ENCODE peak calls at places on chromosome 16, in nine cellular contexts. L is upper lobe of right lung, X is colonic mucosa, U is neural progenitor cell, G is Karpas-422, W is fibroblast of lung, K is cardiac muscle cell, F is esophagus muscularis mucosa, E is left lung. N is an unnamed sample. For H3K4me1 and H3K27me3, the result is how much of the 10 kb centered on the place peaks cover.

GRCh38 chr16:19167710-19168172 is 299 bp upstream of the SYT17 start:
- DNase-seq in L (peak), X (peak), U (peak), G (no peak), W (peak), K (peak), F (no peak), E (peak), N (peak)

GRCh38 chr16:28193530-28194423 is 18.0 kb downstream of the XPO6 start:
- DNase-seq in L (no peak), X (no peak), U (no peak), G (no peak), W (peak), K (peak), F (no peak), E (no peak), N (peak)

GRCh38 chr16:10122026-10122425 is 60.2 kb downstream of the GRIN2A start:
- DNase-seq in L (no peak), X (no peak), U (no peak), G (no peak), W (no peak), K (no peak), F (no peak), E (no peak), N (no peak)

GRCh38 chr16:75379911-75380847 is 53.1 kb downstream of the CFDP1 start:
- DNase-seq in L (no peak), X (peak), U (no peak), G (peak), W (no peak), K (no peak), F (no peak), E (peak), N (no peak)

GRCh38 chr16:47258874-47259461 is 115.2 kb upstream of the NETO2 start:
- DNase-seq in L (no peak), X (no peak), U (peak), G (peak), W (peak), K (peak), F (no peak), E (no peak), N (no peak)

GRCh38 chr16:4053663-4054479 is 62.4 kb downstream of the ADCY9 start:
- DNase-seq in L (peak), X (peak), U (no peak), G (no peak), W (peak), K (peak), F (peak), E (peak), N (peak)

GRCh38 chr16:87337247-87337646 is 20.1 kb upstream of the C16orf95 start:
- DNase-seq in L (no peak), X (no peak), U (no peak), G (no peak), W (no peak), K (no peak), F (no peak), E (no peak), N (peak)

GRCh38 chr16:12829096-12829888 is 25.6 kb upstream of the CPPED1 start:
- DNase-seq in L (no peak), X (no peak), U (no peak), G (no peak), W (no peak), K (no peak), F (no peak), E (no peak), N (no peak)

GRCh38 chr16:72517154-72517553 is 345.2 kb upstream of the PMFBP1 start:
- DNase-seq in L (no peak), X (no peak), U (no peak), G (no peak), W (no peak), K (no peak), F (no peak), E (no peak), N (no peak)

GRCh38 chr16:68083861-68084503 is 1.2 kb upstream of the NFATC3 start:
- DNase-seq in L (no peak), X (peak), U (peak), G (no peak), W (peak), K (peak), F (peak), E (peak), N (peak)

GRCh38 chr16:67326472-67327309 is at the start of the genes KCTD19 and LRRC36:
- DNase-seq in L (peak), X (peak), U (peak), G (no peak), W (peak), K (peak), F (peak), E (peak), N (no peak)

GRCh38 chr16:50859628-50860360 is 117.9 kb downstream of the CYLD start:
- DNase-seq in L (no peak), X (peak), U (no peak), G (no peak), W (no peak), K (no peak), F (peak), E (no peak), N (no peak)

GRCh38 chr16:17417740-17418139 is 53.0 kb downstream of the XYLT1 start:
- DNase-seq in L (no peak), X (peak), U (no peak), G (no peak), W (no peak), K (no peak), F (no peak), E (no peak), N (no peak)

GRCh38 chr16:67387479-67388079 is 5.7 kb downstream of the TPPP3 start:
- DNase-seq in L (peak), X (no peak), U (no peak), G (no peak), W (no peak), K (no peak), F (no peak), E (no peak), N (no peak)

GRCh38 chr16:27818231-27818630 is 245.3 kb downstream of the GSG1L start:
- DNase-seq in L (peak), X (no peak), U (no peak), G (no peak), W (no peak), K (no peak), F (no peak), E (peak), N (no peak)

GRCh38 chr16:52184336-52184735 is 362.6 kb downstream of the TOX3 start:
- DNase-seq in L (no peak), X (no peak), U (no peak), G (no peak), W (no peak), K (no peak), F (peak), E (no peak), N (no peak)

GRCh38 chr16:10897134-10897533 is 20.1 kb downstream of the CIITA start:
- DNase-seq in L (no peak), X (no peak), U (no peak), G (no peak), W (no peak), K (no peak), F (no peak), E (no peak), N (no peak)

GRCh38 chr16:81882559-81882958 is 103.5 kb downstream of the PLCG2 start:
- DNase-seq in L (no peak), X (no peak), U (no peak), G (no peak), W (no peak), K (no peak), F (no peak), E (no peak), N (no peak)

GRCh38 chr16:81544691-81545365 is 100.2 kb downstream of the CMIP start:
- DNase-seq in L (peak), X (no peak), U (no peak), G (no peak), W (peak), K (peak), F (no peak), E (no peak), N (no peak)

DNA sequence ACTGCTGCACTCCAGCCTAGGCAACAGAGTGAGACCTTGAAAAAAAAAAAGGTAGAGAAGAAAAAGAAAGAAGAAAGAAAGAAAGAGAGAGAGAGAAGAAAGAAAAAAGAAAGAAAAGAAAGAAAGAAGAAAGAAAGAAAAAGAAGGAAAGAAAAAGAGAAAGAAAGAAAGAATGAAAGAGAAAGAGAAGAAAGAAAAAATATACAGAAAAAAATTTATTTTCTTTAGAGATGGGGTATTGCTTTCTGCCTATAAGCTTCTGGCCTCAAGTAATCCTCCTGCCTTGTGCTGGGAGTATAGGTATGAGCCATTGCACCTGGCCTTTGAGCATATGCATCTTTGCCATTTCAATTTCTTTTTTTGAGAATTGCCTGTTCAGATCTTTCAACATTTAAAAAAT is 156.8 kb downstream of the IRX3 start:
- DNase-seq in L (no peak), X (no peak), U (no peak), G (no peak), W (no peak), K (no peak), F (no peak), E (no peak), N (no peak)
- H3K27ac ChIP-seq in L (no peak), X (no peak), U (no peak), G (no peak), W (no peak), K (no peak), F (no peak), E (no peak), N (no peak)

GRCh38 chr16:29821663-29822115 is 1.4 kb downstream of the MVP start:
- DNase-seq in L (no peak), X (no peak), U (no peak), G (no peak), W (peak), K (peak), F (no peak), E (no peak), N (no peak)
- H3K4me1 ChIP-seq in L (half or more), X (half or more), U (under half), G (under half), W (under half), K (under half), F (half or more), E (half or more), N (under half)

GRCh38 chr16:1265826-1266225 is 10.0 kb downstream of the TPSD1 start:
- DNase-seq in L (no peak), X (no peak), U (no peak), G (no peak), W (no peak), K (no peak), F (no peak), E (no peak), N (no peak)
- H3K27me3 ChIP-seq in L (under half), X (under half), U (under half), G (under half), W (under half), K (under half), F (under half), E (under half), N (under half)

GRCh38 chr16:554640-555413 is 5.4 kb upstream of the PRR35 start:
- DNase-seq in L (no peak), X (no peak), U (no peak), G (no peak), W (peak), K (peak), F (no peak), E (no peak), N (no peak)
- H3K27ac ChIP-seq in L (no peak), X (no peak), U (no peak), G (no peak), W (peak), K (no peak), F (no peak), E (no peak), N (no peak)

DNA sequence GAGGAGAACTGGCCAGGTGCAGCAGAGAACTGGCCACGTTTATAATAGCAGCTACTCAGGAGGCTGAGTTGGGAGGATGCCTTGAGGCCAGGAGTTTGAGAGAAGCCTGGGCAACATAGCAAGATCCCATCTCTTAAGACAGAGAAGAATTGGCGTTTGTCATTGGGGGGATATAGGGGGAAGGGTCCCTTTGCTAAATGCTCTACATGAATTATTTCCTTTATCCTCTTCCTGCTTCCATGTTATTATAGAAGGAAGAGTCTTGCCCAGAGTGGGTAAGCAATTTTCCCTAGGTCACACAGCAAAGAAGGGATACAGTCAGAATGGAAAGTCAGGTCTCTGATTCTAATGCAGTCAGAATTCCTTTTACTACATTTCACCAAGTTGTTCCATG is 68.0 kb downstream of the MYH11 start:
- DNase-seq in L (no peak), X (no peak), U (no peak), G (no peak), W (no peak), K (no peak), F (no peak), E (no peak), N (no peak)
- H3K4me1 ChIP-seq in L (under half), X (under half), U (under half), G (under half), W (under half), K (under half), F (half or more), E (under half), N (under half)

DNA sequence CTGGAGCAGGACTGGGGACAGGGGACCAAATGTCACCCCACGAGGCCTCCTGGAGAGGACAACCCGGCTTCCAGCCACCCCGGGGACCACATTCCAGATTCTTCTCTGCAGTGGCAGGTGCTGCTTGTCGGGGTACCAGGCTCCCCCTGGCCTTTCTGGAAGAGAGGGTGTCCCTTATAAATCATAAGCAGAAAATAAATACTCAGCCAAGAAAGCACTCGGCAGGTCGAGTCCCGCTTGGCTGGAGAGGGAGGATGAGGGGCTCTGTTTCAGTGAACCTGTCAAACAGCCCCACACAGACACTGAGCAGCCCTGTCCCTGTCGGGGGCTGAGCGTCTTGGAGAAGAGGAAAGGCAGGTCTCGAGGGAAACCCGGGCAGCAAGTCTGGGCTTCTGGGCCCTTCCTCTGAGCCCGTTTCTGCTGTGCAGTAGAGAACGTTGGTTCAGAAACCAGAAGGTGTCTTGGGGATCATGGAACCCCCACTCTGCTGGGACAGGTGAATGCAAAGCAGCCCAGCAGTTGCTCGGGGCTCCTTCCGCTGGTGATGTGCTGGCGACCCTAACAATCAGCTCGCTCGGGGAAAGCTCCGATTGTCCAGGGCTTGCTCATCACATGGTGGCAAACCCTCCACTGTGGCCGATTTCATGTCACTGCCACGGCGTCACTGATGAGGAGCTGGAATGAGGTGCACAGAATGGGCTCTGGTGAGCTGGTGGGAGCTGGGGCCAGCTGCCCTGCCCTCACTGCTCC is 36.6 kb downstream of the COX4I1 start:
- DNase-seq in L (peak), X (no peak), U (no peak), G (peak), W (no peak), K (no peak), F (no peak), E (no peak), N (no peak)
- H3K27me3 ChIP-seq in L (under half), X (under half), U (under half), G (under half), W (under half), K (under half), F (under half), E (half or more), N (under half)

N was measured in SJCRH30.